ENCODE peak calls at places on chromosomes 5 and 9, in six cellular contexts. M is neuronal stem cell, N is IMR-90, U is mesenchymal stem cell, W is H1, E is mesendoderm. L is an unnamed sample.

GRCh38 chr9:114026335-114026734 is 51.8 kb downstream of the AMBP start:
- DNase-seq in M (no peak), N (no peak), U (no peak), W (peak), E (no peak), L (no peak)

GRCh38 chr9:33248606-33249005 is 8.6 kb downstream of the SPINK4 start:
- DNase-seq in M (no peak), N (no peak), U (no peak), W (no peak), E (no peak), L (no peak)

GRCh38 chr9:3856592-3856991 is 330.8 kb upstream of the RFX3 start:
- DNase-seq in M (no peak), N (peak), U (no peak), W (no peak), E (no peak), L (no peak)

GRCh38 chr9:77708416-77708815 is 60.3 kb upstream of the GNA14 start:
- DNase-seq in M (no peak), N (peak), U (peak), W (no peak), E (no peak), L (no peak)

GRCh38 chr5:97618721-97619120 is 435.7 kb upstream of the RIOK2 start:
- DNase-seq in M (no peak), N (no peak), U (no peak), W (no peak), E (no peak), L (no peak)

GRCh38 chr5:68950111-68950510 is 143.7 kb upstream of the SLC30A5 start:
- DNase-seq in M (no peak), N (no peak), U (no peak), W (no peak), E (peak), L (no peak)

GRCh38 chr5:7856855-7857254 is 5.9 kb upstream of the CFAP90 start:
- DNase-seq in M (peak), N (peak), U (peak), W (peak), E (peak), L (peak)

GRCh38 chr9:97986466-97986865 is 3.3 kb downstream of the ANP32B start:
- DNase-seq in M (no peak), N (no peak), U (peak), W (no peak), E (no peak), L (no peak)

GRCh38 chr9:22975921-22976320 is 529.3 kb downstream of the DMRTA1 start:
- DNase-seq in M (no peak), N (peak), U (no peak), W (no peak), E (no peak), L (no peak)

GRCh38 chr9:109474944-109475343 is 23.2 kb downstream of the PTPN3 start:
- DNase-seq in M (no peak), N (no peak), U (no peak), W (no peak), E (no peak), L (no peak)
- H2BK15ac ChIP-seq in M (no peak), N (no peak), U (no peak), W (no peak), E (no peak), L (no peak)

DNA sequence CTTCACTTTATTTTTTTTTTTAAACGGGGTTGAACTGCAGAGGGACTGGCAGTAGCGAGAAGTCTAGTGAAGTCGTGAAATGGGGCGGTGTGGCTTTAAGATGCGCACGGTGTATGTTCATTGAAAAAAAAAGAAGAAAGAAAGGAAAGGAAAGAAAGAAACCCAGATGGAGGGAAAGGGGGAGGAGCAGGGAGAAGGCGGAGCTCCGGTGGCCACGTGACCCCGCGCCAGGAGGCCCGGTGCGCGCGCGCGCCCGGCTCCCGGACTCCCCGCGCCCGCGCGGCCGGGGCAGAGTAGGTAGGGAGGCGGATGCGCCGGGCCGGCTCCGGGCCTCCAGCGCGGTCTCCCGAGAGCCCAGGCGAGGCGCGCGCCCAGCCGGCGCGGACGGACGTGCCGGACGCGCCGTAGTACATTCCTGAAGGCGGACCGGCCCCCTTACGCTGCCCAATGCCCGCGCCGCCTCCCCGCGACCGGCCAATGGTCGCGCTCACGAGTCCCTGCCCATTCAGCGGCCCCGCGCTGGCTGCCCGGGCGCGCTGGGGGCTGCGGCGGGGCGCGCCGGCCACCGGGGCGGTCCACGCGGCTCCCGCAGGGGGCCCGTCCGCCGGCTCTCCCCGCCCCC is 6.0 kb downstream of the PTCH1 start:
- DNase-seq in M (peak), N (peak), U (peak), W (peak), E (peak), L (peak)
- H2BK120ac ChIP-seq in M (no peak), N (peak), U (peak), W (no peak), E (no peak), L (no peak)

DNA sequence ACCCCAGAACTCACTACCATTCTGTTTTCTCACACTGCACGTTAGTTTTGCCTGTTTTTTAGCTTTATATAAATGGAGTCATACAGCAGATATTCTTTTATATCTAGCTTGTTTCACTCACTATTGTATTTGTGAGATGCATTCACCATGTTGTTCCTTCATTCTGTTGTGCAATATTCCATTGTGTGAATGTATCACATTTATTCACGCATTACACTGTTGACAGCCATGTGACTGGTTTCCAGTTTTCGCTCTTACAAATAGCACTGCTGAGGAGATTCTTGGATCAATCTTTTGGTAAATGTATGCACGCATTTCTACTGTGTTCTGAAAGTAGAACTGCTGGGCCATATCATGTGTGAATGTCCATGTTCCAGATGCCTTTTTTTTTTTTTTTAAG is 6.4 kb upstream of the SNX30 start:
- DNase-seq in M (no peak), N (no peak), U (no peak), W (no peak), E (no peak), L (no peak)
- H2BK15ac ChIP-seq in M (no peak), N (no peak), U (no peak), W (no peak), E (no peak), L (no peak)

GRCh38 chr5:116576043-116576713 is 1.6 kb upstream of the SEMA6A start:
- DNase-seq in M (peak), N (peak), U (peak), W (peak), E (peak), L (peak)

GRCh38 chr5:116579139-116579538 is 4.5 kb upstream of the SEMA6A start:
- DNase-seq in M (no peak), N (no peak), U (peak), W (no peak), E (no peak), L (no peak)

GRCh38 chr5:116577064-116577788 is 2.6 kb upstream of the SEMA6A start:
- DNase-seq in M (no peak), N (no peak), U (no peak), W (no peak), E (peak), L (no peak)

GRCh38 chr5:116575635-116576042 is 1.0 kb upstream of the SEMA6A start:
- DNase-seq in M (peak), N (no peak), U (no peak), W (peak), E (no peak), L (peak)

DNA sequence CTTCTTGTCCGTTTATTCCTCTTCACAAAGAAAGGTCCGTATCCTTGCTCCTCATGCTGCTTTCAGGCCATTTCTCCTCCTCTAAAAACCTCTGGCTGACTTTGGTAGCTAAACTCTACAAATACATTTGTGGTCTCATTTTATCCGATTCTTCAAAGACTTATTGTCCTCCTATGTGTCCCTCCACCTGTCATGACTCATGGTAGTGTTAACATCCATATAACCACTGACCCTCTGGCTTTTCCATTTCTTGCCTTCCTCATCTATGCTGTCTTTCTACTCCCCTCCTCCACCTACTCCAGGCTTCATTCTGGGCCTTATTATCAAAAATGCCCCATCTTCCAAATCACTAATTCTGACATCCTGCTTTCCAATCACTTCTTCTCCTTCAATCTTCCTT is 4.1 kb upstream of the SEMA6A start:
- DNase-seq in M (no peak), N (no peak), U (no peak), W (no peak), E (no peak), L (no peak)
- H2BK120ac ChIP-seq in M (no peak), N (no peak), U (peak), W (peak), E (no peak), L (no peak)

GRCh38 chr9:30774326-30774725 is 1610.1 kb upstream of the ACO1 start:
- DNase-seq in M (no peak), N (no peak), U (no peak), W (peak), E (peak), L (peak)
- H2BK15ac ChIP-seq in M (no peak), N (no peak), U (no peak), W (no peak), E (no peak), L (no peak)

GRCh38 chr5:159921721-159922120 is 5.4 kb downstream of the ADRA1B start:
- DNase-seq in M (no peak), N (no peak), U (no peak), W (no peak), E (no peak), L (no peak)
- H2BK120ac ChIP-seq in M (no peak), N (no peak), U (no peak), W (no peak), E (no peak), L (no peak)

GRCh38 chr5:35303152-35303551 is 72.9 kb upstream of the PRLR start:
- DNase-seq in M (no peak), N (no peak), U (no peak), W (no peak), E (no peak), L (no peak)

GRCh38 chr5:35305336-35306020 is 75.2 kb upstream of the PRLR start:
- DNase-seq in M (no peak), N (no peak), U (no peak), W (no peak), E (no peak), L (no peak)

GRCh38 chr5:35308391-35308790 is 78.1 kb upstream of the PRLR start:
- DNase-seq in M (no peak), N (no peak), U (no peak), W (no peak), E (peak), L (peak)

GRCh38 chr5:35306716-35307365 is 76.6 kb upstream of the PRLR start:
- DNase-seq in M (no peak), N (no peak), U (no peak), W (no peak), E (no peak), L (no peak)

GRCh38 chr5:35302544-35302943 is 72.3 kb upstream of the PRLR start:
- DNase-seq in M (no peak), N (no peak), U (no peak), W (no peak), E (no peak), L (no peak)
- H2BK15ac ChIP-seq in M (no peak), N (no peak), U (no peak), W (no peak), E (no peak), L (no peak)

GRCh38 chr5:149422429-149423286 is 43.6 kb upstream of the IL17B start:
- DNase-seq in M (no peak), N (peak), U (peak), W (no peak), E (peak), L (peak)
- H2BK120ac ChIP-seq in M (no peak), N (peak), U (peak), W (no peak), E (no peak), L (no peak)

GRCh38 chr9:2344436-2344835 is 277.2 kb upstream of the VLDLR start:
- DNase-seq in M (no peak), N (no peak), U (no peak), W (no peak), E (no peak), L (no peak)

GRCh38 chr9:2341956-2342355 is 279.6 kb upstream of the VLDLR start:
- DNase-seq in M (no peak), N (no peak), U (no peak), W (no peak), E (no peak), L (no peak)

GRCh38 chr9:2346277-2346913 is 275.2 kb upstream of the VLDLR start:
- DNase-seq in M (no peak), N (no peak), U (no peak), W (no peak), E (no peak), L (no peak)

GRCh38 chr9:2343756-2344155 is 277.8 kb upstream of the VLDLR start:
- DNase-seq in M (no peak), N (no peak), U (no peak), W (peak), E (no peak), L (no peak)

GRCh38 chr9:2345013-2345412 is 276.6 kb upstream of the VLDLR start:
- DNase-seq in M (no peak), N (no peak), U (no peak), W (peak), E (no peak), L (no peak)
- H2BK15ac ChIP-seq in M (no peak), N (no peak), U (no peak), W (peak), E (no peak), L (no peak)

GRCh38 chr9:94824401-94824800 is 97.9 kb downstream of the AOPEP start:
- DNase-seq in M (no peak), N (no peak), U (no peak), W (no peak), E (no peak), L (no peak)

GRCh38 chr9:94825620-94825958 is 99.1 kb downstream of the AOPEP start:
- DNase-seq in M (no peak), N (no peak), U (no peak), W (no peak), E (no peak), L (no peak)

GRCh38 chr9:94824913-94825619 is 98.6 kb downstream of the AOPEP start:
- DNase-seq in M (no peak), N (no peak), U (peak), W (peak), E (peak), L (peak)

GRCh38 chr9:94826044-94826443 is 99.5 kb downstream of the AOPEP start:
- DNase-seq in M (no peak), N (no peak), U (no peak), W (no peak), E (no peak), L (no peak)

GRCh38 chr9:94823710-94824109 is 97.2 kb downstream of the AOPEP start:
- DNase-seq in M (no peak), N (no peak), U (no peak), W (no peak), E (no peak), L (no peak)
- H2BK120ac ChIP-seq in M (no peak), N (no peak), U (no peak), W (no peak), E (no peak), L (no peak)

L was measured in H9.